ENCODE peak calls at places on chromosomes 7 and 10, in eight cellular contexts. Y is astrocyte, M is left ventricle myocardium inferior, K is epithelial cell of esophagus, I is endothelial cell, D is AG04450, R is heart right ventricle, Z is GM10248. F is an unnamed sample.

GRCh38 chr7:71348751-71349415 is 216.9 kb downstream of the GALNT17 start:
- DNase-seq in Y (no peak), M (no peak), K (peak), I (no peak), D (no peak), R (no peak), Z (no peak), F (no peak)

GRCh38 chr10:86391236-86391840 is 24.7 kb upstream of the GRID1 start:
- DNase-seq in Y (no peak), M (no peak), K (no peak), I (no peak), D (no peak), R (no peak), Z (no peak), F (no peak)

GRCh38 chr7:145718129-145718528 is 398.5 kb upstream of the CNTNAP2 start:
- DNase-seq in Y (no peak), M (no peak), K (no peak), I (no peak), D (no peak), R (no peak), Z (no peak), F (no peak)

GRCh38 chr7:95718556-95719410 is 53.6 kb upstream of the DYNC1I1 start:
- DNase-seq in Y (no peak), M (no peak), K (peak), I (no peak), D (no peak), R (no peak), Z (no peak), F (no peak)

GRCh38 chr10:3109633-3110032 is 42.3 kb downstream of the PFKP start:
- DNase-seq in Y (no peak), M (no peak), K (no peak), I (no peak), D (no peak), R (no peak), Z (no peak), F (no peak)

GRCh38 chr7:17434191-17434590 is 135.7 kb downstream of the AHR start:
- DNase-seq in Y (no peak), M (no peak), K (no peak), I (no peak), D (no peak), R (no peak), Z (no peak), F (no peak)

GRCh38 chr10:84140036-84140379 is 699 bp downstream of the GHITM start:
- DNase-seq in Y (peak), M (no peak), K (peak), I (peak), D (no peak), R (no peak), Z (no peak), F (no peak)

GRCh38 chr10:89088901-89089300 is 98.3 kb downstream of the FAS start:
- DNase-seq in Y (no peak), M (no peak), K (no peak), I (no peak), D (peak), R (no peak), Z (no peak), F (no peak)

GRCh38 chr7:22725585-22725984 is 1.4 kb upstream of the IL6 start:
- DNase-seq in Y (no peak), M (no peak), K (no peak), I (no peak), D (no peak), R (no peak), Z (peak), F (no peak)

GRCh38 chr10:52215745-52216361 is 98.2 kb upstream of the DKK1 start:
- DNase-seq in Y (peak), M (no peak), K (peak), I (peak), D (peak), R (no peak), Z (peak), F (peak)

GRCh38 chr7:48300301-48300700 is 129.0 kb downstream of the ABCA13 start:
- DNase-seq in Y (no peak), M (no peak), K (no peak), I (no peak), D (no peak), R (no peak), Z (no peak), F (no peak)

GRCh38 chr7:22319424-22320403 is 37.2 kb downstream of the RAPGEF5 start:
- DNase-seq in Y (no peak), M (no peak), K (no peak), I (no peak), D (no peak), R (no peak), Z (no peak), F (no peak)

GRCh38 chr10:88213206-88213605 is 349.8 kb downstream of the PTEN start:
- DNase-seq in Y (no peak), M (no peak), K (no peak), I (no peak), D (no peak), R (no peak), Z (no peak), F (no peak)

GRCh38 chr10:124468624-124469023 is 7.0 kb downstream of the LHPP start:
- DNase-seq in Y (no peak), M (no peak), K (no peak), I (no peak), D (no peak), R (no peak), Z (no peak), F (no peak)

GRCh38 chr10:132204781-132205473 is 18.2 kb downstream of the DPYSL4 start:
- DNase-seq in Y (no peak), M (no peak), K (no peak), I (no peak), D (no peak), R (peak), Z (no peak), F (no peak)
- TF ChIP-seq CTCF in Y (no peak), M (no peak), K (no peak), I (no peak), D (no peak), R (no peak), Z (no peak), F (no peak)

GRCh38 chr7:137304624-137305235 is 38.8 kb downstream of the PTN start:
- DNase-seq in Y (peak), M (no peak), K (no peak), I (no peak), D (peak), R (no peak), Z (no peak), F (no peak)
- TF ChIP-seq CTCF in Y (no peak), M (no peak), K (no peak), I (no peak), D (peak), R (no peak), Z (no peak), F (no peak)

DNA sequence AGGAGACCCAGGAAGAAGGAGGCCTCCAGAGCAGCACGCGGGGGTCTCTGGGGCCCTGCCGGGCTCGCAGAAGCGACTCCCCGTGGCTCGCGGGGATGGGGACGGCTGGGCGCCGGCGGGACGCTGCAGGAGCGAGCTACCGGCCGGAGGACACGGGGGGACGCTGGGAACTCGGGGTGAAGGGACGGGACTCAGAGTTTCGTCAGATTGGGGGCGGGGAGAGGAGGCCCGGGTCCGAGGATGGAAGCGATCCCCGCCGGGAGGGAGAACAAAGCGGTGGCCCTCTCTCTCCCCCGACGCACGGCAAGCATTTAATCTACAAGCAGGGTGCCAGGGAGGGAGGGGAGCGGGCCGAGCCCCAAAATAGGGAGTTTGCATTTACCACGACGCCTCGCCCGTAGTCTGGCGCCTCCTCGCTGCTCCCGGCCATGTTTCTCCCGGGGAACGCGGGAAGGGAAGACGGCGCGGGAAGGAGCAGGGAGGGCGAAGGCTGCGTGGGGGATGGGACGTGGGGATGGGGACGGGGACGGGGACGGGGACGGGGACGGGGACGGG is at the start of gene PRTFDC1:
- DNase-seq in Y (no peak), M (peak), K (no peak), I (peak), D (no peak), R (peak), Z (peak), F (peak)
- TF ChIP-seq CTCF in Y (no peak), M (no peak), K (peak), I (no peak), D (peak), R (no peak), Z (peak), F (no peak)

DNA sequence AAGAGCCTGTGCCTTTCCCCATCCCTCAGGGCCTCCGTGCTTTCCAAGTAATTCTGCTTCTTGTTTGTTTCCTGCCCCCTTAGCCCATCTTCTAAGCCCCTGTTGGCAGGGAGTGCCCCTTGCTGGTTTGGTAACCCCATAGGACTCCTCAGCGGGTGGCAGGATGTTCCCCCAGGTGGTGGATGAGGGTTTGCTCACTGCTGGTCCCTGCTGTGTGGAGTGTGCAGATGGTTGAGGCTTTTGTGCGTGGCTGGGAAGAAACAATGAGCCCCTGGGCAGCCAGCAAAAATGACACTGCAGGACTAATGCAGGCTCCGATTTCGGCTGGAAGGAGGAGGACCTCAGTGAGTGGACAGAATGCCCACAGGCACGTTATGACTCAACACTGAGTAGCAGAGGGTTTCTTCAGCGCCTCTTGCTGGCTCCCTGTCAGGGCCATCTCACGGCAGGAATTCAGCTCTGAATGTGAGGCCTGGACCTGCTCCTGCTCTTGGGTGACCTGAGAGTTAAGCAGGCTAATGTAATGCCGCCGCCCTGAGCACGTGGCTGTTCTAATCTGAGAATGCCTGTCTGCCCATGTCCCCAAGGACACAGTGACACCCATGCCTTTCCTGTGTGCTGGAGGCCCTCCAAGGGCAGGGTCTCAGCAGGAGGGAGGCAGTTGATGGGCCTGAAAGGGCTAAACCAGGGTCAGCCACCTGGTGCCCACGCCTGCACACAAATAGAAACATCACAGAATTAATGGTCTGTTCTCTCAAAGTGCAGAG is 16.6 kb downstream of the BAG3 start:
- DNase-seq in Y (peak), M (peak), K (peak), I (no peak), D (peak), R (peak), Z (no peak), F (peak)
- TF ChIP-seq CTCF in Y (no peak), M (no peak), K (peak), I (no peak), D (peak), R (no peak), Z (no peak), F (no peak)

GRCh38 chr7:132580717-132581285 is 4.5 kb upstream of the PLXNA4 start:
- DNase-seq in Y (peak), M (peak), K (peak), I (peak), D (peak), R (peak), Z (peak), F (peak)
- TF ChIP-seq CTCF in Y (peak), M (peak), K (peak), I (peak), D (peak), R (peak), Z (peak), F (peak)

GRCh38 chr7:103613655-103614642 is 167.9 kb upstream of the SLC26A5 start:
- DNase-seq in Y (no peak), M (no peak), K (peak), I (no peak), D (no peak), R (no peak), Z (no peak), F (no peak)
- TF ChIP-seq CTCF in Y (peak), M (no peak), K (peak), I (no peak), D (peak), R (no peak), Z (no peak), F (no peak)

GRCh38 chr10:15743443-15743842 is 23.7 kb upstream of the ITGA8 start:
- DNase-seq in Y (no peak), M (no peak), K (no peak), I (no peak), D (no peak), R (no peak), Z (no peak), F (no peak)

GRCh38 chr10:15740261-15740660 is 20.5 kb upstream of the ITGA8 start:
- DNase-seq in Y (no peak), M (no peak), K (no peak), I (no peak), D (no peak), R (no peak), Z (no peak), F (no peak)

GRCh38 chr10:15742831-15743230 is 23.1 kb upstream of the ITGA8 start:
- DNase-seq in Y (peak), M (no peak), K (no peak), I (no peak), D (no peak), R (no peak), Z (no peak), F (no peak)

GRCh38 chr10:15744217-15744865 is 24.6 kb upstream of the ITGA8 start:
- DNase-seq in Y (no peak), M (no peak), K (peak), I (peak), D (no peak), R (no peak), Z (peak), F (peak)

DNA sequence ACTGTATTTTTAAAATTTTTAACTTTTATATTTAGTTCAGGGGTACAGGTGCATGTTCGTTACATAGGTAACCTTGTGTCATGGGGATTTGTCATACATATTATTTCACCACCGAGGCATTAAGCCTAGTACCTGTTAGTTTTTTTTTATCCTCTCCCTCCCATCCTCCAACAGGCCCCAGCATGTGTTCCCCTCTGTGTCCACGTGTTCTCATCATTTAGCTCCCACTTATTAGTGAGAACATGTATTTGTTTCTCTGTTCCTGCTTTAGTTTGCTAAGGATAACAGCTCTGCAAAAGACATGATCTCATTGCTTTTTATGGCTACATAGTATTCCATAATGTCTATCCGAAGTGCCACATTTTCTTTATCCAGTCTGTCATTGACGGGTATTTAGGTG is 22.4 kb upstream of the ITGA8 start:
- DNase-seq in Y (no peak), M (no peak), K (no peak), I (no peak), D (no peak), R (no peak), Z (no peak), F (no peak)
- TF ChIP-seq CTCF in Y (no peak), M (no peak), K (no peak), I (no peak), D (no peak), R (no peak), Z (no peak), F (no peak)

F was measured in neural crest cell.